ENCODE peak calls at places on chromosome 12, in nine cellular contexts. Q is psoas muscle; L is aorta; X is SJCRH30; A is A549; T is upper lobe of right lung; G is hepatocyte; F is CD8-positive, alpha-beta T cell; O is mesendoderm. U is an unnamed sample. For H3K4me1, the result is how much of the 10 kb centered on the place peaks cover.

GRCh38 chr12:56840922-56841321 is 77.8 kb downstream of the HSD17B6 start:
- DNase-seq in Q (no peak), L (no peak), X (peak), A (no peak), T (no peak), G (no peak), F (no peak), O (peak), U (no peak)

GRCh38 chr12:14993537-14994266 is 20.9 kb downstream of the PDE6H start:
- DNase-seq in Q (no peak), L (peak), X (no peak), A (no peak), T (no peak), G (peak), F (no peak), O (peak), U (peak)

GRCh38 chr12:92745874-92746553 is 43.2 kb downstream of the PLEKHG7 start:
- DNase-seq in Q (peak), L (peak), X (peak), A (peak), T (no peak), G (peak), F (no peak), O (peak), U (peak)

GRCh38 chr12:1171657-1172056 is 180.6 kb downstream of the ERC1 start:
- DNase-seq in Q (no peak), L (no peak), X (peak), A (no peak), T (no peak), G (no peak), F (no peak), O (peak), U (no peak)

GRCh38 chr12:32569256-32569655 is 109.8 kb upstream of the DNM1L start:
- DNase-seq in Q (no peak), L (no peak), X (peak), A (no peak), T (no peak), G (no peak), F (no peak), O (no peak), U (no peak)

GRCh38 chr12:50353869-50354593 is 42.4 kb downstream of the FAM186A start:
- DNase-seq in Q (no peak), L (no peak), X (no peak), A (no peak), T (no peak), G (no peak), F (no peak), O (no peak), U (no peak)

GRCh38 chr12:132658149-132658905 is 28.8 kb downstream of the POLE start:
- DNase-seq in Q (no peak), L (no peak), X (no peak), A (no peak), T (no peak), G (no peak), F (no peak), O (no peak), U (no peak)

GRCh38 chr12:125329239-125330238 is 264.3 kb downstream of the AACS start:
- DNase-seq in Q (no peak), L (no peak), X (no peak), A (no peak), T (no peak), G (no peak), F (no peak), O (peak), U (no peak)

GRCh38 chr12:6996040-6996441 is 22.2 kb downstream of the LPCAT3 start:
- DNase-seq in Q (peak), L (no peak), X (no peak), A (no peak), T (no peak), G (peak), F (no peak), O (peak), U (no peak)

GRCh38 chr12:106174876-106175275 is 36.1 kb upstream of the NUAK1 start:
- DNase-seq in Q (no peak), L (no peak), X (no peak), A (no peak), T (no peak), G (no peak), F (no peak), O (no peak), U (no peak)

GRCh38 chr12:26680724-26681455 is 152.1 kb downstream of the ITPR2 start:
- DNase-seq in Q (no peak), L (no peak), X (peak), A (no peak), T (no peak), G (no peak), F (no peak), O (no peak), U (no peak)

GRCh38 chr12:263574-263973 is 938 bp upstream of the SLC6A13 start:
- DNase-seq in Q (no peak), L (no peak), X (peak), A (no peak), T (no peak), G (no peak), F (no peak), O (no peak), U (no peak)

GRCh38 chr12:118645219-118645618 is 268.9 kb downstream of the SUDS3 start:
- DNase-seq in Q (no peak), L (no peak), X (peak), A (no peak), T (no peak), G (peak), F (no peak), O (peak), U (no peak)

GRCh38 chr12:92139634-92140555 is 5.8 kb downstream of the BTG1 start:
- DNase-seq in Q (no peak), L (no peak), X (no peak), A (no peak), T (no peak), G (no peak), F (no peak), O (no peak), U (no peak)

GRCh38 chr12:82055391-82055790 is 296.2 kb upstream of the PPFIA2 start:
- DNase-seq in Q (no peak), L (no peak), X (no peak), A (no peak), T (no peak), G (no peak), F (no peak), O (peak), U (no peak)

GRCh38 chr12:124548854-124549378 is 18.5 kb downstream of the NCOR2 start:
- DNase-seq in Q (peak), L (peak), X (peak), A (no peak), T (peak), G (peak), F (no peak), O (no peak), U (no peak)

GRCh38 chr12:116376354-116377193 is 99.1 kb upstream of the MED13L start:
- DNase-seq in Q (no peak), L (no peak), X (no peak), A (peak), T (no peak), G (no peak), F (no peak), O (peak), U (no peak)

GRCh38 chr12:9706081-9706685 is 26.7 kb downstream of the CLECL1 start:
- DNase-seq in Q (no peak), L (no peak), X (no peak), A (no peak), T (no peak), G (no peak), F (no peak), O (no peak), U (no peak)

GRCh38 chr12:49451468-49452259 is 84.4 kb downstream of the SPATS2 start:
- DNase-seq in Q (no peak), L (no peak), X (no peak), A (no peak), T (no peak), G (no peak), F (no peak), O (no peak), U (no peak)

GRCh38 chr12:122356192-122356635 is 66.3 kb downstream of the CLIP1 start:
- DNase-seq in Q (no peak), L (no peak), X (peak), A (peak), T (no peak), G (peak), F (peak), O (peak), U (no peak)

GRCh38 chr12:7068240-7068993 is 7.9 kb downstream of the C1S start:
- DNase-seq in Q (peak), L (no peak), X (no peak), A (no peak), T (no peak), G (peak), F (no peak), O (no peak), U (no peak)

GRCh38 chr12:52182898-52183543 is 8.8 kb downstream of the KRT80 start:
- DNase-seq in Q (no peak), L (no peak), X (no peak), A (no peak), T (no peak), G (no peak), F (no peak), O (peak), U (no peak)

GRCh38 chr12:81992461-81992860 is 233.3 kb upstream of the PPFIA2 start:
- DNase-seq in Q (no peak), L (no peak), X (peak), A (no peak), T (no peak), G (peak), F (peak), O (peak), U (peak)

GRCh38 chr12:124345795-124346194 is 50.9 kb downstream of the RFLNA start:
- DNase-seq in Q (no peak), L (no peak), X (no peak), A (no peak), T (no peak), G (no peak), F (no peak), O (no peak), U (no peak)

GRCh38 chr12:27513155-27513824 is 10.7 kb upstream of the PPFIBP1 start:
- DNase-seq in Q (no peak), L (no peak), X (no peak), A (no peak), T (no peak), G (no peak), F (no peak), O (peak), U (no peak)

GRCh38 chr12:65886996-65887395 is 62.7 kb downstream of the HMGA2 start:
- DNase-seq in Q (no peak), L (no peak), X (no peak), A (no peak), T (no peak), G (no peak), F (no peak), O (no peak), U (no peak)

GRCh38 chr12:123094349-123095073 is 56.4 kb downstream of the PITPNM2 start:
- DNase-seq in Q (peak), L (peak), X (peak), A (peak), T (no peak), G (peak), F (no peak), O (no peak), U (peak)

DNA sequence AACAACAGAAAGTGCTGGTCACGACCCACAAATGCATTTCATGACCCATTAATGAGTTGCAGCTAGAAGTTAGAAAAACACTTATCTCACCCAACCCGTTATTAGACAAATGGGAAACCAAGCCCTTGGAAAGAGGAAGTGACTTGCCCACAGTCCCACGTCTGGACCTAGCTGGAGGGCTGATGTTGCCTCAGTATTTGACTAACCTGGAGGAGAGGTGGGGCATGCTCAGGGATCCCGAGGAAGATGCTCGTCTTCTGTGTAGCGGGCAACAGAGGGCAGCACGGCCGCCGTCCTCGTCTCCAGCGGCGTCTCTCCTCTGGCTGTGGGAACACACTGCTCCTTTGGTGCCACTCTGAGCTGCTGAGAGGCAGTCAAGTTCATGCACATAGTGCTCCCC is 12.7 kb downstream of the CCND2 start:
- DNase-seq in Q (no peak), L (no peak), X (no peak), A (no peak), T (no peak), G (peak), F (no peak), O (no peak), U (no peak)
- H3K4me1 ChIP-seq in Q (under half), L (under half), X (under half), A (under half), T (under half), G (under half), F (under half), O (under half), U (under half)

DNA sequence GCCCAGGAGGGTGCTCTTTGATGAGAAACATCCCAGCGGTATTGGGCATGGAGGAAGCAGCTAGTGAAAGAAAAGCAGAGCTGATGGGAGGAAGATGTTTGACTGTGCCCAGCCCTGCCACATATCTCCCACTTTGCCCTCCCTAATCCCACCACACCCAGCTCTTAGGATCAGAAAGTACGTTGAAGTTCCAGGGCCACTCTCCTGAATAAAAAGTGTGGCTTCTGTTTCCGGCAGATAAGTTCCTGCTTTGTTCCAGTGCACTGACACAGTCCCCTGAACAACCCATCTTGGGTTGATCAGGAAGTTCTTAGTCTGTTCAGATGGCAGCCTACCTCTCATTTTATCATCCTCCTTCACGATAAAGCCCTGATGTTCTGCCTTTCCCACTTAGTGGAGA is 16.5 kb downstream of the TPCN1 start:
- DNase-seq in Q (no peak), L (no peak), X (no peak), A (no peak), T (no peak), G (no peak), F (no peak), O (no peak), U (peak)
- H3K4me1 ChIP-seq in Q (half or more), L (under half), X (half or more), A (under half), T (under half), G (under half), F (under half), O (under half), U (under half)

GRCh38 chr12:70052931-70053497 is 190.2 kb upstream of the CNOT2 start:
- DNase-seq in Q (no peak), L (no peak), X (peak), A (peak), T (no peak), G (peak), F (no peak), O (peak), U (no peak)

GRCh38 chr12:70049596-70050360 is 193.5 kb upstream of the CNOT2 start:
- DNase-seq in Q (no peak), L (no peak), X (no peak), A (no peak), T (no peak), G (peak), F (no peak), O (peak), U (no peak)

GRCh38 chr12:70048521-70049245 is 194.6 kb upstream of the CNOT2 start:
- DNase-seq in Q (no peak), L (no peak), X (no peak), A (no peak), T (no peak), G (peak), F (no peak), O (no peak), U (no peak)

GRCh38 chr12:70052476-70052875 is 190.8 kb upstream of the CNOT2 start:
- DNase-seq in Q (no peak), L (no peak), X (no peak), A (no peak), T (no peak), G (no peak), F (no peak), O (no peak), U (no peak)
- H3K4me1 ChIP-seq in Q (under half), L (under half), X (under half), A (under half), T (under half), G (under half), F (under half), O (under half), U (under half)

GRCh38 chr12:108835860-108836634 is 21.3 kb downstream of the SSH1 start:
- DNase-seq in Q (no peak), L (no peak), X (no peak), A (no peak), T (no peak), G (no peak), F (no peak), O (no peak), U (no peak)
- H3K4me1 ChIP-seq in Q (half or more), L (under half), X (half or more), A (half or more), T (half or more), G (under half), F (under half), O (under half), U (half or more)